ENCODE peak calls at places on chromosomes 2 and 18, in six cellular contexts. One of them, this sample, is unnamed.
A peak's percentile ranks its signal among the peaks of the same experiment; 100 is the strongest.

GRCh38 chr2:230327418-230328154 is 593 bp downstream of the SP140L start:
- DNase-seq in renal cortical epithelial cell: peak; percentile 24
- DNase-seq in CD4-positive, CD25-positive, alpha-beta regulatory T cell: no peak
- DNase-seq in T-cell: no peak
- DNase-seq in nucleus accumbens: no peak
- DNase-seq in caudate nucleus: no peak
- DNase-seq in this sample: no peak

GRCh38 chr2:27117995-27118524 is 868 bp downstream of the CGREF1 start:
- DNase-seq in caudate nucleus: no peak
- DNase-seq in T-cell: no peak
- DNase-seq in renal cortical epithelial cell: no peak
- DNase-seq in CD4-positive, CD25-positive, alpha-beta regulatory T cell: no peak
- DNase-seq in nucleus accumbens: no peak
- DNase-seq in this sample: no peak

GRCh38 chr2:240464514-240465241 is 29.2 kb downstream of the GPC1 start:
- DNase-seq in caudate nucleus: no peak
- DNase-seq in CD4-positive, CD25-positive, alpha-beta regulatory T cell: no peak
- DNase-seq in T-cell: no peak
- DNase-seq in renal cortical epithelial cell: no peak
- DNase-seq in nucleus accumbens: no peak
- DNase-seq in this sample: no peak

GRCh38 chr2:189609853-189610252 is 29.3 kb upstream of the SLC40A1 start:
- DNase-seq in CD4-positive, CD25-positive, alpha-beta regulatory T cell: no peak
- DNase-seq in T-cell: no peak
- DNase-seq in renal cortical epithelial cell: no peak
- DNase-seq in caudate nucleus: no peak
- DNase-seq in nucleus accumbens: no peak
- DNase-seq in this sample: no peak

GRCh38 chr2:132615329-132616085 is 54.5 kb downstream of the LYPD1 start:
- DNase-seq in renal cortical epithelial cell: no peak
- DNase-seq in caudate nucleus: no peak
- DNase-seq in T-cell: no peak
- DNase-seq in CD4-positive, CD25-positive, alpha-beta regulatory T cell: no peak
- DNase-seq in nucleus accumbens: no peak
- DNase-seq in this sample: no peak

GRCh38 chr18:24611075-24611474 is 150.6 kb downstream of the HRH4 start:
- DNase-seq in renal cortical epithelial cell: no peak
- DNase-seq in T-cell: no peak
- DNase-seq in CD4-positive, CD25-positive, alpha-beta regulatory T cell: no peak
- DNase-seq in caudate nucleus: no peak
- DNase-seq in nucleus accumbens: no peak
- DNase-seq in this sample: no peak

GRCh38 chr18:3093624-3094354 is 80.8 kb upstream of the LPIN2 start:
- DNase-seq in CD4-positive, CD25-positive, alpha-beta regulatory T cell: no peak
- DNase-seq in caudate nucleus: no peak
- DNase-seq in renal cortical epithelial cell: peak; percentile 51
- DNase-seq in T-cell: no peak
- DNase-seq in nucleus accumbens: no peak
- DNase-seq in this sample: peak; percentile 27

GRCh38 chr2:180125245-180125962 is 118.3 kb upstream of the CWC22 start:
- DNase-seq in renal cortical epithelial cell: peak; percentile 90
- DNase-seq in caudate nucleus: peak; percentile 65
- DNase-seq in nucleus accumbens: peak; percentile 37
- DNase-seq in CD4-positive, CD25-positive, alpha-beta regulatory T cell: peak; percentile 36
- DNase-seq in T-cell: peak; percentile 29
- DNase-seq in this sample: peak; percentile 91

GRCh38 chr2:172535119-172535518 is 20.8 kb upstream of the PDK1 start:
- DNase-seq in T-cell: no peak
- DNase-seq in renal cortical epithelial cell: no peak
- DNase-seq in nucleus accumbens: no peak
- DNase-seq in caudate nucleus: no peak
- DNase-seq in CD4-positive, CD25-positive, alpha-beta regulatory T cell: no peak
- DNase-seq in this sample: no peak

GRCh38 chr2:231674587-231675334 is 33.6 kb upstream of the PTMA start:
- DNase-seq in caudate nucleus: peak; percentile 51
- DNase-seq in CD4-positive, CD25-positive, alpha-beta regulatory T cell: peak; percentile 42
- DNase-seq in renal cortical epithelial cell: peak; percentile 26
- DNase-seq in T-cell: peak; percentile 53
- DNase-seq in nucleus accumbens: peak; percentile 37
- DNase-seq in this sample: peak; percentile 78

GRCh38 chr2:88753833-88754584 is 62.5 kb downstream of the RPIA start:
- DNase-seq in CD4-positive, CD25-positive, alpha-beta regulatory T cell: peak; percentile 66
- DNase-seq in T-cell: peak; percentile 46
- DNase-seq in renal cortical epithelial cell: peak; percentile 57
- DNase-seq in caudate nucleus: no peak
- DNase-seq in nucleus accumbens: no peak
- DNase-seq in this sample: no peak

GRCh38 chr2:97678217-97678762 is 8.8 kb downstream of the C2orf92 start:
- DNase-seq in nucleus accumbens: no peak
- DNase-seq in T-cell: no peak
- DNase-seq in renal cortical epithelial cell: no peak
- DNase-seq in caudate nucleus: no peak
- DNase-seq in CD4-positive, CD25-positive, alpha-beta regulatory T cell: no peak
- DNase-seq in this sample: no peak

GRCh38 chr2:195559431-195559914 is 97.6 kb upstream of the SLC39A10 start:
- DNase-seq in renal cortical epithelial cell: peak; percentile 44
- DNase-seq in nucleus accumbens: no peak
- DNase-seq in CD4-positive, CD25-positive, alpha-beta regulatory T cell: peak; percentile 90
- DNase-seq in caudate nucleus: no peak
- DNase-seq in T-cell: peak; percentile 82
- DNase-seq in this sample: no peak

GRCh38 chr2:112585873-112586477 is 1.6 kb downstream of the CHCHD5 start:
- DNase-seq in nucleus accumbens: no peak
- DNase-seq in caudate nucleus: no peak
- DNase-seq in renal cortical epithelial cell: no peak
- DNase-seq in CD4-positive, CD25-positive, alpha-beta regulatory T cell: no peak
- DNase-seq in T-cell: no peak
- DNase-seq in this sample: no peak

GRCh38 chr18:56043691-56044090 is 455.7 kb upstream of the TCF4 start:
- DNase-seq in caudate nucleus: peak; percentile 85
- DNase-seq in CD4-positive, CD25-positive, alpha-beta regulatory T cell: no peak
- DNase-seq in renal cortical epithelial cell: no peak
- DNase-seq in nucleus accumbens: peak; percentile 86
- DNase-seq in T-cell: no peak
- DNase-seq in this sample: no peak

GRCh38 chr18:8661754-8662573 is 43.4 kb upstream of the MTCL1 start:
- DNase-seq in T-cell: no peak
- DNase-seq in CD4-positive, CD25-positive, alpha-beta regulatory T cell: no peak
- DNase-seq in renal cortical epithelial cell: peak; percentile 81
- DNase-seq in nucleus accumbens: peak; percentile 12
- DNase-seq in caudate nucleus: no peak
- DNase-seq in this sample: peak; percentile 16

GRCh38 chr2:239993291-239993690 is 31.9 kb downstream of the NDUFA10 start:
- DNase-seq in renal cortical epithelial cell: no peak
- DNase-seq in nucleus accumbens: no peak
- DNase-seq in caudate nucleus: no peak
- DNase-seq in CD4-positive, CD25-positive, alpha-beta regulatory T cell: no peak
- DNase-seq in T-cell: no peak
- DNase-seq in this sample: no peak

GRCh38 chr2:102111823-102112222 is 30.7 kb upstream of the IL1R1 start:
- DNase-seq in nucleus accumbens: no peak
- DNase-seq in T-cell: no peak
- DNase-seq in CD4-positive, CD25-positive, alpha-beta regulatory T cell: no peak
- DNase-seq in renal cortical epithelial cell: peak; percentile 74
- DNase-seq in caudate nucleus: no peak
- DNase-seq in this sample: no peak

GRCh38 chr2:189213226-189213625 is 33.7 kb upstream of the COL5A2 start:
- DNase-seq in renal cortical epithelial cell: no peak
- DNase-seq in nucleus accumbens: no peak
- DNase-seq in T-cell: no peak
- DNase-seq in CD4-positive, CD25-positive, alpha-beta regulatory T cell: no peak
- DNase-seq in caudate nucleus: no peak
- DNase-seq in this sample: no peak

GRCh38 chr2:126822115-126822514 is 76.6 kb upstream of the TEX51 start:
- DNase-seq in T-cell: no peak
- DNase-seq in CD4-positive, CD25-positive, alpha-beta regulatory T cell: no peak
- DNase-seq in nucleus accumbens: no peak
- DNase-seq in caudate nucleus: no peak
- DNase-seq in renal cortical epithelial cell: no peak
- DNase-seq in this sample: no peak

GRCh38 chr2:154697422-154698237 is 865 bp upstream of the KCNJ3 start:
- DNase-seq in nucleus accumbens: no peak
- DNase-seq in caudate nucleus: no peak
- DNase-seq in renal cortical epithelial cell: peak; percentile 18
- DNase-seq in T-cell: no peak
- DNase-seq in CD4-positive, CD25-positive, alpha-beta regulatory T cell: no peak
- DNase-seq in this sample: no peak

GRCh38 chr18:70332694-70333093 is 43.8 kb downstream of the SOCS6 start:
- DNase-seq in caudate nucleus: no peak
- DNase-seq in CD4-positive, CD25-positive, alpha-beta regulatory T cell: no peak
- DNase-seq in renal cortical epithelial cell: peak; percentile 33
- DNase-seq in nucleus accumbens: no peak
- DNase-seq in T-cell: no peak
- DNase-seq in this sample: no peak

GRCh38 chr2:7745369-7745768 is 828.2 kb downstream of the RNF144A start:
- DNase-seq in renal cortical epithelial cell: no peak
- DNase-seq in nucleus accumbens: no peak
- DNase-seq in CD4-positive, CD25-positive, alpha-beta regulatory T cell: no peak
- DNase-seq in T-cell: no peak
- DNase-seq in caudate nucleus: no peak
- DNase-seq in this sample: no peak

GRCh38 chr2:65277791-65278449 is 50.3 kb downstream of the ACTR2 start:
- DNase-seq in T-cell: no peak
- DNase-seq in caudate nucleus: no peak
- DNase-seq in CD4-positive, CD25-positive, alpha-beta regulatory T cell: no peak
- DNase-seq in nucleus accumbens: no peak
- DNase-seq in renal cortical epithelial cell: peak; percentile 30
- DNase-seq in this sample: no peak

GRCh38 chr18:45081579-45082181 is 401.0 kb downstream of the SETBP1 start:
- DNase-seq in T-cell: no peak
- DNase-seq in nucleus accumbens: no peak
- DNase-seq in CD4-positive, CD25-positive, alpha-beta regulatory T cell: no peak
- DNase-seq in renal cortical epithelial cell: no peak
- DNase-seq in caudate nucleus: no peak
- DNase-seq in this sample: no peak

GRCh38 chr2:99928472-99929053 is 213.8 kb downstream of the AFF3 start:
- DNase-seq in nucleus accumbens: no peak
- DNase-seq in CD4-positive, CD25-positive, alpha-beta regulatory T cell: no peak
- DNase-seq in caudate nucleus: no peak
- DNase-seq in renal cortical epithelial cell: no peak
- DNase-seq in T-cell: no peak
- DNase-seq in this sample: no peak

GRCh38 chr2:147782521-147782920 is 62.3 kb upstream of the ACVR2A start:
- DNase-seq in renal cortical epithelial cell: peak; percentile 63
- DNase-seq in CD4-positive, CD25-positive, alpha-beta regulatory T cell: no peak
- DNase-seq in caudate nucleus: no peak
- DNase-seq in T-cell: no peak
- DNase-seq in nucleus accumbens: no peak
- DNase-seq in this sample: no peak

GRCh38 chr2:216601632-216602409 is 31.4 kb upstream of the IGFBP2 start:
- DNase-seq in CD4-positive, CD25-positive, alpha-beta regulatory T cell: no peak
- DNase-seq in nucleus accumbens: no peak
- DNase-seq in renal cortical epithelial cell: no peak
- DNase-seq in caudate nucleus: no peak
- DNase-seq in T-cell: no peak
- DNase-seq in this sample: no peak